ENCODE peak calls at places on chromosomes 6 and 20, in five cellular contexts. One of them, this sample, is unnamed.

GRCh38 chr20:22836211-22836610 is 198.9 kb upstream of the SSTR4 start:
- DNase-seq in breast epithelium: no peak
- DNase-seq in mammary epithelial cell: peak; percentile 35
- DNase-seq in bronchial epithelial cell: peak; percentile 77
- DNase-seq in transverse colon: no peak
- DNase-seq in this sample: no peak

GRCh38 chr20:44552568-44552949 is 29.8 kb upstream of the PKIG start:
- DNase-seq in breast epithelium: no peak
- DNase-seq in transverse colon: no peak
- DNase-seq in bronchial epithelial cell: no peak
- DNase-seq in mammary epithelial cell: no peak
- DNase-seq in this sample: no peak

GRCh38 chr6:53928641-53929339 is 134.0 kb downstream of the LRRC1 start:
- DNase-seq in mammary epithelial cell: peak; percentile 59
- DNase-seq in breast epithelium: no peak
- DNase-seq in transverse colon: no peak
- DNase-seq in bronchial epithelial cell: peak; percentile 70
- DNase-seq in this sample: no peak

GRCh38 chr20:38373231-38373867 is 27.1 kb downstream of the LBP start:
- DNase-seq in bronchial epithelial cell: no peak
- DNase-seq in breast epithelium: no peak
- DNase-seq in mammary epithelial cell: no peak
- DNase-seq in transverse colon: no peak
- DNase-seq in this sample: no peak

GRCh38 chr6:16179970-16180431 is 51.1 kb downstream of the MYLIP start:
- DNase-seq in bronchial epithelial cell: no peak
- DNase-seq in breast epithelium: no peak
- DNase-seq in mammary epithelial cell: no peak
- DNase-seq in transverse colon: no peak
- DNase-seq in this sample: no peak

GRCh38 chr20:10217517-10218410 is 866 bp upstream of the SNAP25 start:
- DNase-seq in mammary epithelial cell: peak; percentile 50
- DNase-seq in bronchial epithelial cell: peak; percentile 75
- DNase-seq in transverse colon: peak; percentile 13
- DNase-seq in breast epithelium: peak; percentile 78
- DNase-seq in this sample: peak; percentile 85

GRCh38 chr6:84498905-84499304 is 265.5 kb downstream of the TBX18 start:
- DNase-seq in transverse colon: no peak
- DNase-seq in mammary epithelial cell: no peak
- DNase-seq in bronchial epithelial cell: no peak
- DNase-seq in breast epithelium: no peak
- DNase-seq in this sample: no peak

GRCh38 chr6:170297577-170298330 is 6.9 kb upstream of the DLL1 start:
- DNase-seq in breast epithelium: no peak
- DNase-seq in transverse colon: no peak
- DNase-seq in mammary epithelial cell: no peak
- DNase-seq in bronchial epithelial cell: no peak
- DNase-seq in this sample: no peak

GRCh38 chr6:138370631-138371451 is 6.9 kb upstream of the SMIM28 start:
- DNase-seq in bronchial epithelial cell: no peak
- DNase-seq in mammary epithelial cell: no peak
- DNase-seq in breast epithelium: no peak
- DNase-seq in transverse colon: no peak
- DNase-seq in this sample: no peak

GRCh38 chr6:54419885-54420284 is 111.6 kb downstream of the TINAG start:
- DNase-seq in bronchial epithelial cell: peak; percentile 98
- DNase-seq in transverse colon: no peak
- DNase-seq in mammary epithelial cell: peak; percentile 91
- DNase-seq in breast epithelium: no peak
- DNase-seq in this sample: peak; percentile 79

GRCh38 chr6:144013486-144013909 is 5.4 kb upstream of the PLAGL1 start:
- DNase-seq in bronchial epithelial cell: peak; percentile 58
- DNase-seq in transverse colon: peak; percentile 83
- DNase-seq in breast epithelium: peak; percentile 45
- DNase-seq in mammary epithelial cell: peak; percentile 56
- DNase-seq in this sample: no peak

GRCh38 chr6:69980624-69981023 is 114.3 kb downstream of the COL19A1 start:
- DNase-seq in bronchial epithelial cell: no peak
- DNase-seq in mammary epithelial cell: no peak
- DNase-seq in breast epithelium: no peak
- DNase-seq in transverse colon: no peak
- DNase-seq in this sample: no peak

GRCh38 chr6:158849899-158850806 is 31.0 kb upstream of the EZR start:
- DNase-seq in mammary epithelial cell: peak; percentile 99
- DNase-seq in bronchial epithelial cell: peak; percentile 100
- DNase-seq in breast epithelium: peak; percentile 41
- DNase-seq in transverse colon: peak; percentile 65
- DNase-seq in this sample: peak; percentile 97

GRCh38 chr20:25054995-25055629 is 2.8 kb downstream of the ACSS1 start:
- DNase-seq in bronchial epithelial cell: no peak
- DNase-seq in transverse colon: peak; percentile 13
- DNase-seq in mammary epithelial cell: no peak
- DNase-seq in breast epithelium: no peak
- DNase-seq in this sample: no peak

GRCh38 chr6:160327981-160328380 is 20.2 kb upstream of the SLC22A3 start:
- DNase-seq in breast epithelium: no peak
- DNase-seq in bronchial epithelial cell: no peak
- DNase-seq in mammary epithelial cell: peak; percentile 8
- DNase-seq in transverse colon: no peak
- DNase-seq in this sample: no peak

DNA sequence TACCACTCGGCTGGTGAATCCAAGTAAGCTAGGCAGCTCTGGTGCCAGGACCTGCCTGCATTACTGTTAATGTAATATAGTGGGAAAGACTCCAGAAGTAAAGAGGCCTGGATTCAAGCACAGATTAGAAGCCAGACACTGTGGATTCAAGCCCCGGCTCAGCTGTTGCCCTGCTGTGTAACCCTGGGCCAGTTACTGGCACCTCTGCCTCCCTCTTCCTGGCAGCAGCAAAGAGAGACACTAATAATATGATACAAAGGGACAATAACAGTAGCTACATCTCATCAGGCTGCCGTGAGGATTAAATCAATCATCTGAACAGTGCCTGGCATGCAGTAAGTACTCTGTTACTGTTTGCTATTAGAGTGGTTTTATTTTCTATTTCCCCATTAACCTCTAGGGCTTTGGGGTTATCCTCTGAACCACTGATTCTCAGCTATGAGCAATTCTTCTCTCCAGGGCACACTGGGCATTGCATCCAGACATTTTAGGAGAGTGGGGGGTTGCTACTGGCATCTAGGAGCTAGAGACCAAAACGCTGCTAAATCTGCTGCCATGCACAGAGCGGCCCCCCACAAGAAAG is 92.9 kb downstream of the ZMYND8 start:
- DNase-seq in breast epithelium: no peak
- DNase-seq in bronchial epithelial cell: no peak
- DNase-seq in transverse colon: no peak
- DNase-seq in mammary epithelial cell: no peak
- DNase-seq in this sample: no peak
- H3K36me3 ChIP-seq in breast epithelium: no peaks in the 10 kb centered on the region
- H3K36me3 ChIP-seq in bronchial epithelial cell: peaks cover 20% of the 10 kb centered on the region
- H3K36me3 ChIP-seq in transverse colon: no peaks in the 10 kb centered on the region
- H3K36me3 ChIP-seq in mammary epithelial cell: peaks cover 11% of the 10 kb centered on the region
- H3K36me3 ChIP-seq in this sample: peaks cover 3% of the 10 kb centered on the region

GRCh38 chr6:7624781-7625710 is 35.0 kb downstream of the SNRNP48 start:
- DNase-seq in mammary epithelial cell: no peak
- DNase-seq in transverse colon: no peak
- DNase-seq in breast epithelium: no peak
- DNase-seq in bronchial epithelial cell: no peak
- DNase-seq in this sample: no peak
- TF ChIP-seq CTCF in mammary epithelial cell: peak; percentile 16
- TF ChIP-seq CTCF in transverse colon: no peak
- TF ChIP-seq CTCF in breast epithelium: no peak
- TF ChIP-seq CTCF in bronchial epithelial cell: no peak
- TF ChIP-seq CTCF in this sample: no peak

GRCh38 chr6:35590622-35591066 is 77.9 kb upstream of the TULP1 start:
- DNase-seq in transverse colon: peak; percentile 34
- DNase-seq in mammary epithelial cell: no peak
- DNase-seq in bronchial epithelial cell: no peak
- DNase-seq in breast epithelium: peak; percentile 75
- DNase-seq in this sample: no peak
- H3K36me3 ChIP-seq in transverse colon: peaks cover 76% of the 10 kb centered on the region
- H3K36me3 ChIP-seq in mammary epithelial cell: peaks cover 38% of the 10 kb centered on the region
- H3K36me3 ChIP-seq in bronchial epithelial cell: peaks cover 22% of the 10 kb centered on the region
- H3K36me3 ChIP-seq in breast epithelium: peaks cover 3% of the 10 kb centered on the region
- H3K36me3 ChIP-seq in this sample: no peaks in the 10 kb centered on the region

DNA sequence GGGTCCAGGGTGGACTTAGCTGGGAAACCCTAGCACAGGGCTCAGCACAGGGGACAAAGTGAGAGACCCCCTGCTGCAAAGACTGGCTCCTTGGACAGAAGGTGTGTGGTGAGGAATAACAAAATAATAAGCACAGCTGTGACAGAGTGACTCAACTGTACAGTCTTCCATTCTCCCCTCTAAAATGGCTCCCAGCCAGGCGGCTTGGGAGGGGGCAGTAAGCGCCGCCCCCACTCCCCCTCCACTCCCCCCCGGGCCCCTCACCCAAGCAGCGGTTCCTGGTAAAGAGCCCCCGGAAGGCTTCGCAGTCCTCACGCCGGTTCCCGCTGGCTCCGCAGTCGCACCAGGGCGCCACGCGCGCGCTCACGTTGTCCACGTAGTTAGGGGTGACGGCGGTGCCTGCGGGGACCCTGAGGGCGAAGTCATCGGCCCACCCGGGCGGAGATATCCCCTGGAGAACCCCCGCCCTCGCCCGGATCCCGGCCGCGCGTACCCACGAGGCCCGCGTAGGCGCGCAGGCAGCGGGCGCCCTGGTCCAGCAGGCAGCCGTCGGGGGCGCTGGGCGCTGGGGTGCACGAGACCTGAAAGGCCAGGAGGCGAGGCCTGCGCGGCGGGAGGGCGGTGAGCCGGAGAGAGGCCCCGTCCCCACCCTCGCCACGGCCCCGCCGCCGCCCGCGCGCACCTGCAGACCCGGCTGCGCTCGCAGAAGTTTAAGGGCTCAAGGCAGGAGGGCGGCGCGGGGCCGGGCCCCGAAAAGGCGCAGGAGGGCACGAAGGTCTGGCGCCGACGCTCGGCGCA is 2.7 kb downstream of the GFRA4 start:
- DNase-seq in bronchial epithelial cell: no peak
- DNase-seq in breast epithelium: no peak
- DNase-seq in transverse colon: no peak
- DNase-seq in mammary epithelial cell: no peak
- DNase-seq in this sample: no peak
- TF ChIP-seq CTCF in bronchial epithelial cell: no peak
- TF ChIP-seq CTCF in breast epithelium: no peak
- TF ChIP-seq CTCF in transverse colon: no peak
- TF ChIP-seq CTCF in mammary epithelial cell: no peak
- TF ChIP-seq CTCF in this sample: no peak

GRCh38 chr6:35055906-35056305 is 85.2 kb downstream of the TCP11 start:
- DNase-seq in transverse colon: no peak
- DNase-seq in bronchial epithelial cell: no peak
- DNase-seq in breast epithelium: no peak
- DNase-seq in mammary epithelial cell: no peak
- DNase-seq in this sample: no peak
- H3K36me3 ChIP-seq in transverse colon: peaks cover 15% of the 10 kb centered on the region
- H3K36me3 ChIP-seq in bronchial epithelial cell: peaks cover 1% of the 10 kb centered on the region
- H3K36me3 ChIP-seq in breast epithelium: no peaks in the 10 kb centered on the region
- H3K36me3 ChIP-seq in mammary epithelial cell: peaks cover 2% of the 10 kb centered on the region
- H3K36me3 ChIP-seq in this sample: peaks cover 1% of the 10 kb centered on the region

GRCh38 chr6:80962382-80962781 is 790.1 kb downstream of the TENT5A start:
- DNase-seq in transverse colon: no peak
- DNase-seq in mammary epithelial cell: no peak
- DNase-seq in bronchial epithelial cell: no peak
- DNase-seq in breast epithelium: no peak
- DNase-seq in this sample: no peak
- TF ChIP-seq CTCF in transverse colon: no peak
- TF ChIP-seq CTCF in mammary epithelial cell: no peak
- TF ChIP-seq CTCF in bronchial epithelial cell: no peak
- TF ChIP-seq CTCF in breast epithelium: no peak
- TF ChIP-seq CTCF in this sample: no peak

GRCh38 chr6:167919349-167919748 is 78.1 kb upstream of the KIF25 start:
- DNase-seq in bronchial epithelial cell: no peak
- DNase-seq in transverse colon: no peak
- DNase-seq in mammary epithelial cell: no peak
- DNase-seq in breast epithelium: no peak
- DNase-seq in this sample: no peak

GRCh38 chr6:167918507-167919278 is 78.8 kb upstream of the KIF25 start:
- DNase-seq in mammary epithelial cell: no peak
- DNase-seq in bronchial epithelial cell: no peak
- DNase-seq in breast epithelium: no peak
- DNase-seq in transverse colon: no peak
- DNase-seq in this sample: no peak

GRCh38 chr6:167917755-167918154 is 79.7 kb upstream of the KIF25 start:
- DNase-seq in breast epithelium: no peak
- DNase-seq in bronchial epithelial cell: no peak
- DNase-seq in transverse colon: no peak
- DNase-seq in mammary epithelial cell: no peak
- DNase-seq in this sample: no peak

GRCh38 chr6:167921831-167922230 is 75.6 kb upstream of the KIF25 start:
- DNase-seq in mammary epithelial cell: no peak
- DNase-seq in bronchial epithelial cell: no peak
- DNase-seq in breast epithelium: no peak
- DNase-seq in transverse colon: no peak
- DNase-seq in this sample: no peak

GRCh38 chr6:167920165-167920564 is 77.3 kb upstream of the KIF25 start:
- DNase-seq in bronchial epithelial cell: no peak
- DNase-seq in breast epithelium: no peak
- DNase-seq in mammary epithelial cell: no peak
- DNase-seq in transverse colon: no peak
- DNase-seq in this sample: no peak
- H3K36me3 ChIP-seq in bronchial epithelial cell: peaks cover 21% of the 10 kb centered on the region
- H3K36me3 ChIP-seq in breast epithelium: no peaks in the 10 kb centered on the region
- H3K36me3 ChIP-seq in mammary epithelial cell: peaks cover 37% of the 10 kb centered on the region
- H3K36me3 ChIP-seq in transverse colon: peaks cover 33% of the 10 kb centered on the region
- H3K36me3 ChIP-seq in this sample: peaks cover 2% of the 10 kb centered on the region

DNA sequence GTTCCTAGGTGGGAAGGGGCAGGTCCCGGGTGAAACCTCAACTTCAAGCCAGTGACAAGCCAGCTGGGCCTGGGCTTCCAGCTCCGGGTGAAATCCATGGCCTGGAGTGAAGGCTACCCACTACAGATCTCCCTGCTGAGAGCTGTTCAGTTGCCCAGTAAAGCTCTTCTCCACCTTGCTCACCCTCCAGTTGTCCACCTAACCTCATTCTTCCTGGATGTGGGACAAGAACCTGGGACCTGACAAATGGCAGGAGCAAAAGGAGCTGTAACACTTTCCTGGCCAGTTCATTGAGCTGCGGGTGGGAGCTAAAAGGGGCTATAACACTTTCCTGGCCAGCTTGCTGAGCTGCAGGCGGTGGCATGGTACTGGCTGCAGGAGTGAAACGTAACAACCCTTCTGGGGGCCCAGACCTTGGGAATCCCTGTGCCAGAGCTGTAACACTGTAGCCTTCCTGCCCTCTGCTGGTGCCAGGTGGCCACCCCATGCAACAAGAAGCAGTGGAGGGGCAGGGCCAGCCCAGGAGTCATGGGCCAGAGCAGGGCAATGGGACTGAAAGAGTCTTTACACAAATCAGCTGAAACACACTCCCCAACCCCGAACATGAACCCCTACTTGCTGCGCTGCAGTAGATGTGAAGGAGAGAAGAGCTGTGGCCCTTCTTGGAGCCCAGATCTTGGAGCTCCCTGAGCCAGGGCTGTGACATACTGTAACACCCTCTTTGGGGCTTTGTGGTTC is 3.6 kb upstream of the HINT3 start:
- DNase-seq in breast epithelium: no peak
- DNase-seq in mammary epithelial cell: peak; percentile 34
- DNase-seq in bronchial epithelial cell: no peak
- DNase-seq in transverse colon: peak; percentile 23
- DNase-seq in this sample: no peak
- TF ChIP-seq CTCF in breast epithelium: no peak
- TF ChIP-seq CTCF in mammary epithelial cell: peak; percentile 74
- TF ChIP-seq CTCF in bronchial epithelial cell: peak; percentile 56
- TF ChIP-seq CTCF in transverse colon: no peak
- TF ChIP-seq CTCF in this sample: peak; percentile 34